ENCODE peak calls at places on chromosomes 4 and X, in ten cellular contexts. Y is astrocyte, R is A549, H is ovary, M is thoracic aorta, A is adrenal gland, J is suprapubic skin, S is cardiac fibroblast, L is brain microvascular endothelial cell, F is NB4. B is an unnamed sample.

GRCh38 chrX:118761950-118762725 is 34.7 kb downstream of the IL13RA1 start:
- DNase-seq in S (no peak), L (no peak), M (no peak), J (no peak), F (peak; percentile 30), A (no peak), R (no peak), H (no peak), Y (no peak), B (peak; percentile 1)

GRCh38 chr4:10333942-10334341 is 123.3 kb downstream of the ZNF518B start:
- DNase-seq in A (no peak), Y (no peak), M (no peak), J (no peak), R (no peak), F (no peak), L (no peak), S (no peak), H (no peak), B (no peak)

GRCh38 chr4:93764647-93765246 is 63.8 kb upstream of the ATOH1 start:
- DNase-seq in M (no peak), R (peak; percentile 40), H (no peak), A (peak; percentile 14), J (no peak), S (peak; percentile 65), L (peak; percentile 38), F (peak; percentile 51), Y (peak; percentile 2), B (peak; percentile 57)

GRCh38 chr4:26192921-26193894 is 127.6 kb upstream of the RBPJ start:
- DNase-seq in H (no peak), F (no peak), R (no peak), M (no peak), L (no peak), Y (no peak), S (no peak), J (no peak), A (no peak), B (peak; percentile 73)

GRCh38 chr4:17189322-17189721 is 290.9 kb upstream of the LDB2 start:
- DNase-seq in Y (peak; percentile 83), J (no peak), R (no peak), H (no peak), A (no peak), L (no peak), M (no peak), S (peak; percentile 55), F (no peak), B (no peak)

GRCh38 chrX:126655061-126655460 is 102.4 kb upstream of the DCAF12L1 start:
- DNase-seq in Y (no peak), L (no peak), S (no peak), R (no peak), M (no peak), J (no peak), F (no peak), H (no peak), A (no peak), B (no peak)

GRCh38 chr4:14883166-14883565 is 119.1 kb upstream of the CPEB2 start:
- DNase-seq in S (no peak), A (no peak), J (no peak), F (no peak), Y (no peak), L (no peak), R (no peak), H (no peak), M (no peak), B (no peak)

GRCh38 chr4:2624782-2625548 is 88.5 kb downstream of the FAM193A start:
- DNase-seq in J (peak; percentile 50), Y (no peak), H (peak; percentile 58), M (no peak), L (no peak), F (no peak), S (no peak), A (no peak), R (no peak), B (no peak)

GRCh38 chr4:144787365-144788263 is 141.7 kb downstream of the HHIP start:
- DNase-seq in L (peak; percentile 12), A (no peak), M (no peak), R (peak; percentile 47), H (no peak), F (peak; percentile 41), S (peak; percentile 72), J (no peak), Y (peak; percentile 32), B (peak; percentile 59)

GRCh38 chr4:17717301-17717700 is 64.1 kb downstream of the FAM184B start:
- DNase-seq in F (no peak), R (no peak), S (no peak), M (no peak), L (no peak), Y (no peak), J (no peak), H (no peak), A (no peak), B (no peak)

GRCh38 chr4:140764785-140765392 is 8.7 kb upstream of the TBC1D9 start:
- DNase-seq in A (no peak), M (no peak), H (no peak), R (peak; percentile 2), S (no peak), J (no peak), L (no peak), Y (no peak), F (no peak), B (peak; percentile 14)

GRCh38 chrX:133384454-133384853 is 30.8 kb downstream of the GPC4 start:
- DNase-seq in F (no peak), Y (no peak), M (no peak), J (no peak), R (no peak), L (no peak), S (no peak), A (no peak), H (no peak), B (no peak)

GRCh38 chr4:102318105-102318504 is 27.2 kb downstream of the SLC39A8 start:
- DNase-seq in Y (no peak), S (no peak), F (no peak), A (no peak), R (no peak), L (no peak), M (no peak), J (no peak), H (no peak), B (no peak)

GRCh38 chr4:11424896-11425295 is 3.8 kb downstream of the HS3ST1 start:
- DNase-seq in A (no peak), J (no peak), F (no peak), H (no peak), S (no peak), Y (no peak), R (no peak), M (no peak), L (no peak), B (no peak)

GRCh38 chr4:135073389-135073788 is 871.8 kb upstream of the PABPC4L start:
- DNase-seq in Y (no peak), L (no peak), J (no peak), S (no peak), H (no peak), R (no peak), A (no peak), M (no peak), F (no peak), B (no peak)

DNA sequence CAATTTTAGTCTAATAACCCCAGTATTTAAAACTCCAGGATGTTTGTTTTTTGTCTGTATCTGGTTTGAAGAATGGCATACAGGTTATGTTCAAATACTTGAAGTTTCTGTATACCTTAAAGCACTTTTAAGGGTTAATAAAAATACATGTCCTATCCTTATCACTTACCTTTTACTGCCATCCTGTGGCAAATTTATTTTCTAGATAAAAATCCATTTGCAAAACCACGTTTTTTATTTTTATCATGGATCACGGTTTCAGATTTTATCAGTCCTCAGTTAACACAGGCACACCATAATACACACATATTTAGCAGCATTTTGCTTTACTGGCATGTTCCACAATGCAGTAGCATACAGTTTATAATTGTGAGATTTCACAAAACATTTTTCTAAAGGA is 113.3 kb upstream of the H2AZ1 start:
- DNase-seq in J (no peak), L (no peak), A (no peak), R (peak; percentile 18), M (no peak), Y (no peak), S (peak; percentile 30), H (no peak), F (no peak), B (no peak)
- TF ChIP-seq CTCF in J (no peak), L (no peak), A (no peak), R (peak; percentile 35), M (no peak), Y (no peak), S (no peak), H (no peak), F (no peak), B (no peak)

GRCh38 chrX:12974217-12974796 is 603 bp upstream of the TMSB4X start:
- DNase-seq in R (peak; percentile 84), Y (peak; percentile 57), A (peak; percentile 41), H (peak; percentile 48), M (no peak), J (peak; percentile 87), L (no peak), S (peak; percentile 83), F (peak; percentile 91), B (peak; percentile 68)
- H3K4me3 ChIP-seq in R (peak overlapping the region; percentile 94), Y (peak overlapping the region; percentile 90), A (peak overlapping the region; percentile 14), H (peak overlapping the region; percentile 54), M (peak overlapping the region; percentile 96), J (peak overlapping the region; percentile 65), L (peak overlapping the region; percentile 84), S (peak overlapping the region; percentile 75), F (peak overlapping the region; percentile 68), B (peak overlapping the region; percentile 59)

DNA sequence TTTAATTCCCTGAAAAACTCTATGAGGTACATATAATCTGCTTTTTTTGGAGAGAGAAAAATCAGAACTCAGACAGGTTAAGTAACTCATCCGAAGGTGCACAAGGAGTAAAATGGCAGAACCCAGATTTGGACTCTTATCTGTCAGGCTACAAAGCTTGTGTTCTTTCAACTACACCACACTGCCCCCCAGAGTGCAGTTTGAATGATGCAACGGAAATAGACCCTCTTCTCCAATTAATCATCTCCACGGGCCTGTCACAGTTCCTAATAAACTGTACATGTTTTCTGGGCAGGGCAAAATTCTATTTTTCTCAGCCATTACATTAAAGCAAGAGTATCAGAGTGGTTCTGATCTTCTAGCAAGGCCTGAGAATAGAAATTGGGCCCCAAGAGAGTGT is 35.3 kb upstream of the DCX start:
- DNase-seq in J (no peak), H (no peak), R (peak; percentile 16), A (no peak), F (peak; percentile 40), S (peak; percentile 0), L (no peak), M (no peak), Y (peak; percentile 1), B (peak; percentile 30)
- TF ChIP-seq CTCF in J (no peak), H (no peak), R (peak; percentile 8), A (peak; percentile 7), F (peak; percentile 49), S (no peak), L (peak; percentile 25), M (no peak), Y (peak; percentile 23), B (peak; percentile 33)

DNA sequence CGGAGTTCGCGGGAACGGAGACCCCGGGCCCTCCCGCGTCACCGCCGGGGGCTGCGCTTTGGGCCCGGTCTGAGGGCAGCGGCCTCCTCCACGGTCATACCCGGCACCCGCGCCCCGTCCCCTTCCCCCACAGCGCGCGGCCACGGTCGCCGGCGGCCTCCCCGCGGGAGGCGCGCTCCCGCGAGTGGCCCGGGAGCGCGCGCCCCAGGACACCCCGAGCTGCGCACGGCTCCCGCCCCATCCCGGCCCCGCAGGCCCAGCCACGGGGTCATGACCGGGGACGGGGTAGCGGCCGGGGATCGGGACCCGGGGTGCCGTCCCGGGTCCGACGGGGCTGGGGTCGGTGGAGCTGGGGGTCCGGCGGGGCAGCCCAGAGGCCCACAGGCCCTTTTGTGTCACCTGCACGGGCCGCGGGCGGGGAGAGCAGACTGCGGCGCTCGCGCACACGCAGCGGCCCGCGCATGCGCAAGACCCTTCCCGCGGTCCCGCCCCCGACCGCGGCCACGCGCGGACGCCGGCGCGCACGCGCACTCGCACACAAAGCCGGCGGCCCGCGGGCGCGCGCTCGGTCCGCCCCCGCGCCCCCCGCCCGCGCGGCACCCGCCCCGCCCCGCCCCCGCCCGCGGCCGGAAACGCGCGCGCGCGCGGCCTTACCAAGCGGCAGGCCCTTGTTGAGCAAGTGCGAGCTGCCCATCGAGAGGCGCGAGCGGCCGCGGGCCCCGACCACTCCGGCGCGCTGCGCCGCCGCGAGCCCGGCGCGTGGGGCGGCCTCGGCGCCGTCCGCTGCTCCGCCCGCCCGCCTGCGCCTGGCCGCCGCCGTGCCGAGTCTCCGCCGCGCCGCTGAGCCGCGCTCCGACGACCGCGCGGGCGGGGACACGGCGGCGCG is at the start of gene CTBP1:
- DNase-seq in S (peak; percentile 83), Y (peak; percentile 61), A (peak; percentile 72), M (no peak), F (peak; percentile 87), J (peak; percentile 81), H (peak; percentile 80), L (peak; percentile 44), R (peak; percentile 81), B (peak; percentile 93)
- H3K4me3 ChIP-seq in S (peak within 1 kb of the TSS; percentile 76), Y (peak within 1 kb of the TSS; percentile 88), A (peak within 1 kb of the TSS; percentile 19), M (peak within 1 kb of the TSS; percentile 94), F (peak within 1 kb of the TSS; percentile 90), J (peak within 1 kb of the TSS; percentile 96), H (peak within 1 kb of the TSS; percentile 87), L (peak within 1 kb of the TSS; percentile 76), R (peak within 1 kb of the TSS; percentile 99), B (peak within 1 kb of the TSS; percentile 88)

B was measured in GM12865.